ENCODE peak calls at places on chromosome 10, in four cellular contexts. R is IMR-90, D is K562, T is HCT116. Y is an unnamed sample.

GRCh38 chr10:92538231-92538958 is 35.5 kb downstream of the IDE start:
- DNase-seq in R (no peak), D (no peak), T (no peak), Y (no peak)

GRCh38 chr10:70832236-70832635 is 16.5 kb downstream of the SGPL1 start:
- DNase-seq in R (no peak), D (no peak), T (no peak), Y (no peak)

GRCh38 chr10:12777840-12778585 is 223.5 kb downstream of the CCDC3 start:
- DNase-seq in R (no peak), D (no peak), T (no peak), Y (no peak)

GRCh38 chr10:124565565-124566221 is 104.1 kb downstream of the LHPP start:
- DNase-seq in R (no peak), D (peak), T (peak), Y (peak)

GRCh38 chr10:50991496-50992355 is 82.6 kb upstream of the PRKG1 start:
- DNase-seq in R (peak), D (no peak), T (no peak), Y (no peak)

GRCh38 chr10:69572159-69573055 is 815 bp downstream of the NEUROG3 start:
- DNase-seq in R (peak), D (no peak), T (no peak), Y (no peak)

GRCh38 chr10:125230251-125230650 is 69.9 kb upstream of the CTBP2 start:
- DNase-seq in R (peak), D (no peak), T (no peak), Y (no peak)

GRCh38 chr10:113020425-113020753 is 70.3 kb downstream of the TCF7L2 start:
- DNase-seq in R (no peak), D (no peak), T (no peak), Y (no peak)

GRCh38 chr10:131676971-131677421 is 223.8 kb upstream of the PPP2R2D start:
- DNase-seq in R (no peak), D (no peak), T (no peak), Y (no peak)

GRCh38 chr10:69501657-69502056 is 50.4 kb downstream of the TSPAN15 start:
- DNase-seq in R (no peak), D (no peak), T (no peak), Y (no peak)

GRCh38 chr10:46550795-46551700 is 5.4 kb downstream of the GPRIN2 start:
- DNase-seq in R (no peak), D (peak), T (no peak), Y (no peak)

GRCh38 chr10:121926669-121927360 is 1.0 kb downstream of the ATE1 start:
- DNase-seq in R (no peak), D (no peak), T (no peak), Y (peak)

GRCh38 chr10:27614776-27615175 is 110.7 kb downstream of the RAB18 start:
- DNase-seq in R (no peak), D (no peak), T (no peak), Y (no peak)

GRCh38 chr10:15123749-15124184 is 26.6 kb downstream of the RPP38 start:
- DNase-seq in R (peak), D (no peak), T (no peak), Y (no peak)

GRCh38 chr10:131949041-131949862 is 32.5 kb downstream of the BNIP3 start:
- DNase-seq in R (no peak), D (no peak), T (no peak), Y (no peak)

GRCh38 chr10:132329565-132330485 is 2.2 kb upstream of the LRRC27 start:
- DNase-seq in R (peak), D (peak), T (no peak), Y (peak)

GRCh38 chr10:77571490-77571889 is 66.1 kb downstream of the KCNMA1 start:
- DNase-seq in R (no peak), D (no peak), T (no peak), Y (no peak)

GRCh38 chr10:113965683-113966082 is 78.0 kb upstream of the ADRB1 start:
- DNase-seq in R (no peak), D (no peak), T (no peak), Y (no peak)

GRCh38 chr10:96317067-96317833 is 13.0 kb downstream of the DNTT start:
- DNase-seq in R (no peak), D (no peak), T (no peak), Y (no peak)
- TF ChIP-seq CEBPB in R (no peak), D (no peak), T (no peak), Y (no peak)

GRCh38 chr10:111525696-111526095 is 448.9 kb downstream of the ADRA2A start:
- DNase-seq in R (no peak), D (no peak), T (no peak), Y (no peak)
- TF ChIP-seq CEBPB in R (no peak), D (no peak), T (no peak), Y (no peak)

DNA sequence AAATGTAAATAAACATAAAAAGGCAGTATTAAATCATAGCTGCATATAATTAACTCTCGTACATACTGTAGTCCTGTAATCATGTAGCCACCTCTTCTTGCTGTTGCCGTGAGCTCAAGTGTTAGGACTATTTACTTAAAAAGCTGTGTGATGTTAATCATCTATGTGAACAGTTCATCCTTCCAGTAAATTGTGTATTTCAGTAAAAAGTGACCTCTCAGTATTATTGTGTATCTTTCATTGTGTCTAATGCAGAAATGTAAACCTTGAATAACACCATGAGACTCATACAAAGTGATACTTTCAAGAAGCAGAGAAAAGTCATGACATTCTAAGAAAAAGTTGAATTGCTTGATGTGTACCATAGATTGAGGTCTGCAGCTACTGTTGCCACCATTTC is 38.0 kb downstream of the ADD3 start:
- DNase-seq in R (no peak), D (no peak), T (no peak), Y (no peak)
- TF ChIP-seq CEBPB in R (no peak), D (no peak), T (no peak), Y (no peak)

DNA sequence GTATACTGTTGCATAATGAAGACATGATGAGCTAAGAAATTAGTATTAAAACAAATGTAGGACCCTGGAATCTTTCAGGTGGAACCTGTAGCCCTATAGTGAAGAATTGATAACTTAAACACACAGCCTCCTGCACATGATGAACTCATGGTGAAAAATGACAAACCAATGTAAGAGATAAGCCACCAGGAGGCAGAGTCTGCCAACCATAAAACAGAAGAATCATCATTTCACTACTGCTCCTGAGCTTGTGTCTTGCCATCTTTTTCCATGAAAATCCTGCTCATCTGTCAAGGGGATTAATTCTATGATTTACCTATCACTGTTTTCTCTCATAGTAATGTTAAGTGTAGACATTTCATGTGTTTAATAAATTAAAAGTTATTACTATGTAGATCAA is 363.9 kb downstream of the MALRD1 start:
- DNase-seq in R (peak), D (no peak), T (no peak), Y (no peak)
- TF ChIP-seq CEBPB in R (no peak), D (no peak), T (no peak), Y (no peak)

Y was measured in A549.